ENCODE peak calls at places on chromosome 9, in nine cellular contexts. One of them, this sample, is unnamed.

GRCh38 chr9:20873240-20873860 is 158.1 kb downstream of the HACD4 start:
- DNase-seq in cardiac muscle cell: no peak
- DNase-seq in fibroblast of the aortic adventitia: peak; percentile 22
- DNase-seq in KG1: no peak
- DNase-seq in activated CD4-positive, alpha-beta T cell treated with anti-CD3 and anti-CD28 coated beads for 4 hours: no peak
- DNase-seq in stimulated activated naive CD4-positive, alpha-beta T cell treated with Interleukin-2 at 50 U/mL for 16 hours: no peak
- DNase-seq in thyroid gland: no peak
- DNase-seq in fibroblast of mammary gland: peak; percentile 69
- DNase-seq in KBM-7: no peak
- DNase-seq in this sample: no peak

GRCh38 chr9:84140535-84141101 is 160.0 kb downstream of the RMI1 start:
- DNase-seq in cardiac muscle cell: peak; percentile 40
- DNase-seq in fibroblast of the aortic adventitia: peak; percentile 27
- DNase-seq in KG1: no peak
- DNase-seq in activated CD4-positive, alpha-beta T cell treated with anti-CD3 and anti-CD28 coated beads for 4 hours: peak; percentile 5
- DNase-seq in stimulated activated naive CD4-positive, alpha-beta T cell treated with Interleukin-2 at 50 U/mL for 16 hours: no peak
- DNase-seq in thyroid gland: peak; percentile 60
- DNase-seq in fibroblast of mammary gland: peak; percentile 14
- DNase-seq in KBM-7: no peak
- DNase-seq in this sample: no peak

GRCh38 chr9:35105571-35106342 is 2.8 kb upstream of the STOML2 start:
- DNase-seq in cardiac muscle cell: no peak
- DNase-seq in fibroblast of the aortic adventitia: no peak
- DNase-seq in KG1: no peak
- DNase-seq in activated CD4-positive, alpha-beta T cell treated with anti-CD3 and anti-CD28 coated beads for 4 hours: no peak
- DNase-seq in stimulated activated naive CD4-positive, alpha-beta T cell treated with Interleukin-2 at 50 U/mL for 16 hours: no peak
- DNase-seq in thyroid gland: no peak
- DNase-seq in fibroblast of mammary gland: no peak
- DNase-seq in KBM-7: no peak
- DNase-seq in this sample: no peak

GRCh38 chr9:79221084-79221483 is 350.7 kb upstream of the TLE4 start:
- DNase-seq in cardiac muscle cell: peak; percentile 86
- DNase-seq in fibroblast of the aortic adventitia: peak; percentile 82
- DNase-seq in KG1: no peak
- DNase-seq in activated CD4-positive, alpha-beta T cell treated with anti-CD3 and anti-CD28 coated beads for 4 hours: no peak
- DNase-seq in stimulated activated naive CD4-positive, alpha-beta T cell treated with Interleukin-2 at 50 U/mL for 16 hours: no peak
- DNase-seq in thyroid gland: no peak
- DNase-seq in fibroblast of mammary gland: peak; percentile 75
- DNase-seq in KBM-7: no peak
- DNase-seq in this sample: no peak

GRCh38 chr9:121568541-121569265 is 69.1 kb upstream of the GGTA1 start:
- DNase-seq in cardiac muscle cell: peak; percentile 36
- DNase-seq in fibroblast of the aortic adventitia: peak; percentile 65
- DNase-seq in KG1: no peak
- DNase-seq in activated CD4-positive, alpha-beta T cell treated with anti-CD3 and anti-CD28 coated beads for 4 hours: no peak
- DNase-seq in stimulated activated naive CD4-positive, alpha-beta T cell treated with Interleukin-2 at 50 U/mL for 16 hours: no peak
- DNase-seq in thyroid gland: no peak
- DNase-seq in fibroblast of mammary gland: peak; percentile 62
- DNase-seq in KBM-7: no peak
- DNase-seq in this sample: no peak

GRCh38 chr9:118786877-118787276 is 582.4 kb downstream of the BRINP1 start:
- DNase-seq in cardiac muscle cell: no peak
- DNase-seq in fibroblast of the aortic adventitia: no peak
- DNase-seq in KG1: no peak
- DNase-seq in activated CD4-positive, alpha-beta T cell treated with anti-CD3 and anti-CD28 coated beads for 4 hours: no peak
- DNase-seq in stimulated activated naive CD4-positive, alpha-beta T cell treated with Interleukin-2 at 50 U/mL for 16 hours: no peak
- DNase-seq in thyroid gland: no peak
- DNase-seq in fibroblast of mammary gland: no peak
- DNase-seq in KBM-7: no peak
- DNase-seq in this sample: no peak

GRCh38 chr9:100213730-100214477 is 114.9 kb downstream of the INVS start:
- DNase-seq in cardiac muscle cell: peak; percentile 20
- DNase-seq in fibroblast of the aortic adventitia: peak; percentile 46
- DNase-seq in KG1: no peak
- DNase-seq in activated CD4-positive, alpha-beta T cell treated with anti-CD3 and anti-CD28 coated beads for 4 hours: no peak
- DNase-seq in stimulated activated naive CD4-positive, alpha-beta T cell treated with Interleukin-2 at 50 U/mL for 16 hours: no peak
- DNase-seq in thyroid gland: no peak
- DNase-seq in fibroblast of mammary gland: peak; percentile 15
- DNase-seq in KBM-7: no peak
- DNase-seq in this sample: no peak

GRCh38 chr9:114312513-114312875 is 10.4 kb upstream of the ORM1 start:
- DNase-seq in cardiac muscle cell: no peak
- DNase-seq in fibroblast of the aortic adventitia: no peak
- DNase-seq in KG1: no peak
- DNase-seq in activated CD4-positive, alpha-beta T cell treated with anti-CD3 and anti-CD28 coated beads for 4 hours: no peak
- DNase-seq in stimulated activated naive CD4-positive, alpha-beta T cell treated with Interleukin-2 at 50 U/mL for 16 hours: no peak
- DNase-seq in thyroid gland: no peak
- DNase-seq in fibroblast of mammary gland: no peak
- DNase-seq in KBM-7: no peak
- DNase-seq in this sample: no peak

GRCh38 chr9:98101868-98102273 is 17.2 kb downstream of the TRIM14 start:
- DNase-seq in cardiac muscle cell: no peak
- DNase-seq in fibroblast of the aortic adventitia: no peak
- DNase-seq in KG1: peak; percentile 83
- DNase-seq in activated CD4-positive, alpha-beta T cell treated with anti-CD3 and anti-CD28 coated beads for 4 hours: peak; percentile 78
- DNase-seq in stimulated activated naive CD4-positive, alpha-beta T cell treated with Interleukin-2 at 50 U/mL for 16 hours: peak; percentile 81
- DNase-seq in thyroid gland: peak; percentile 84
- DNase-seq in fibroblast of mammary gland: no peak
- DNase-seq in KBM-7: peak; percentile 93
- DNase-seq in this sample: peak; percentile 75

GRCh38 chr9:120637919-120638318 is 58.0 kb upstream of the CDK5RAP2 start:
- DNase-seq in cardiac muscle cell: no peak
- DNase-seq in fibroblast of the aortic adventitia: no peak
- DNase-seq in KG1: no peak
- DNase-seq in activated CD4-positive, alpha-beta T cell treated with anti-CD3 and anti-CD28 coated beads for 4 hours: no peak
- DNase-seq in stimulated activated naive CD4-positive, alpha-beta T cell treated with Interleukin-2 at 50 U/mL for 16 hours: no peak
- DNase-seq in thyroid gland: no peak
- DNase-seq in fibroblast of mammary gland: no peak
- DNase-seq in KBM-7: no peak
- DNase-seq in this sample: no peak

GRCh38 chr9:109811876-109812275 is 31.9 kb downstream of the PALM2AKAP2 start:
- DNase-seq in cardiac muscle cell: no peak
- DNase-seq in fibroblast of the aortic adventitia: no peak
- DNase-seq in KG1: no peak
- DNase-seq in activated CD4-positive, alpha-beta T cell treated with anti-CD3 and anti-CD28 coated beads for 4 hours: no peak
- DNase-seq in stimulated activated naive CD4-positive, alpha-beta T cell treated with Interleukin-2 at 50 U/mL for 16 hours: no peak
- DNase-seq in thyroid gland: peak; percentile 33
- DNase-seq in fibroblast of mammary gland: no peak
- DNase-seq in KBM-7: no peak
- DNase-seq in this sample: no peak

GRCh38 chr9:98182069-98182820 is 10.2 kb downstream of the CORO2A start:
- DNase-seq in cardiac muscle cell: peak; percentile 51
- DNase-seq in fibroblast of the aortic adventitia: no peak
- DNase-seq in KG1: no peak
- DNase-seq in activated CD4-positive, alpha-beta T cell treated with anti-CD3 and anti-CD28 coated beads for 4 hours: no peak
- DNase-seq in stimulated activated naive CD4-positive, alpha-beta T cell treated with Interleukin-2 at 50 U/mL for 16 hours: no peak
- DNase-seq in thyroid gland: no peak
- DNase-seq in fibroblast of mammary gland: no peak
- DNase-seq in KBM-7: no peak
- DNase-seq in this sample: no peak

GRCh38 chr9:135078361-135078821 is 9.1 kb upstream of the OLFM1 start:
- DNase-seq in cardiac muscle cell: no peak
- DNase-seq in fibroblast of the aortic adventitia: no peak
- DNase-seq in KG1: no peak
- DNase-seq in activated CD4-positive, alpha-beta T cell treated with anti-CD3 and anti-CD28 coated beads for 4 hours: no peak
- DNase-seq in stimulated activated naive CD4-positive, alpha-beta T cell treated with Interleukin-2 at 50 U/mL for 16 hours: no peak
- DNase-seq in thyroid gland: no peak
- DNase-seq in fibroblast of mammary gland: no peak
- DNase-seq in KBM-7: no peak
- DNase-seq in this sample: no peak

GRCh38 chr9:69258551-69258950 is 66.5 kb upstream of the ENTREP1 start:
- DNase-seq in cardiac muscle cell: no peak
- DNase-seq in fibroblast of the aortic adventitia: no peak
- DNase-seq in KG1: no peak
- DNase-seq in activated CD4-positive, alpha-beta T cell treated with anti-CD3 and anti-CD28 coated beads for 4 hours: no peak
- DNase-seq in stimulated activated naive CD4-positive, alpha-beta T cell treated with Interleukin-2 at 50 U/mL for 16 hours: no peak
- DNase-seq in thyroid gland: no peak
- DNase-seq in fibroblast of mammary gland: no peak
- DNase-seq in KBM-7: no peak
- DNase-seq in this sample: no peak

GRCh38 chr9:127981559-127982121 is 851 bp upstream of the EEIG1 start:
- DNase-seq in cardiac muscle cell: no peak
- DNase-seq in fibroblast of the aortic adventitia: no peak
- DNase-seq in KG1: no peak
- DNase-seq in activated CD4-positive, alpha-beta T cell treated with anti-CD3 and anti-CD28 coated beads for 4 hours: no peak
- DNase-seq in stimulated activated naive CD4-positive, alpha-beta T cell treated with Interleukin-2 at 50 U/mL for 16 hours: no peak
- DNase-seq in thyroid gland: no peak
- DNase-seq in fibroblast of mammary gland: no peak
- DNase-seq in KBM-7: no peak
- DNase-seq in this sample: no peak

GRCh38 chr9:111298111-111298510 is 31.9 kb downstream of the OR2K2 start:
- DNase-seq in cardiac muscle cell: no peak
- DNase-seq in fibroblast of the aortic adventitia: no peak
- DNase-seq in KG1: no peak
- DNase-seq in activated CD4-positive, alpha-beta T cell treated with anti-CD3 and anti-CD28 coated beads for 4 hours: no peak
- DNase-seq in stimulated activated naive CD4-positive, alpha-beta T cell treated with Interleukin-2 at 50 U/mL for 16 hours: no peak
- DNase-seq in thyroid gland: no peak
- DNase-seq in fibroblast of mammary gland: peak; percentile 5
- DNase-seq in KBM-7: no peak
- DNase-seq in this sample: no peak

GRCh38 chr9:30677256-30677655 is 1707.2 kb upstream of the ACO1 start:
- DNase-seq in cardiac muscle cell: no peak
- DNase-seq in fibroblast of the aortic adventitia: no peak
- DNase-seq in KG1: no peak
- DNase-seq in activated CD4-positive, alpha-beta T cell treated with anti-CD3 and anti-CD28 coated beads for 4 hours: no peak
- DNase-seq in stimulated activated naive CD4-positive, alpha-beta T cell treated with Interleukin-2 at 50 U/mL for 16 hours: no peak
- DNase-seq in thyroid gland: no peak
- DNase-seq in fibroblast of mammary gland: no peak
- DNase-seq in KBM-7: no peak
- DNase-seq in this sample: no peak

GRCh38 chr9:94482110-94482509 is 72.8 kb upstream of the PCAT7 start:
- DNase-seq in cardiac muscle cell: no peak
- DNase-seq in fibroblast of the aortic adventitia: no peak
- DNase-seq in KG1: no peak
- DNase-seq in activated CD4-positive, alpha-beta T cell treated with anti-CD3 and anti-CD28 coated beads for 4 hours: no peak
- DNase-seq in stimulated activated naive CD4-positive, alpha-beta T cell treated with Interleukin-2 at 50 U/mL for 16 hours: no peak
- DNase-seq in thyroid gland: no peak
- DNase-seq in fibroblast of mammary gland: no peak
- DNase-seq in KBM-7: no peak
- DNase-seq in this sample: no peak

This sample was measured in lower lobe of right lung.